ENCODE peak calls at places on chromosomes 5 and 9, in four cellular contexts. F is HFF-Myc, W is ACHN, E is HTR-8/SVneo. V is an unnamed sample.

GRCh38 chr5:66882592-66883227 is 286.5 kb downstream of the MAST4 start:
- DNase-seq in F (no peak), W (no peak), E (no peak), V (no peak)

GRCh38 chr9:87567988-87568800 is 70.5 kb downstream of the DAPK1 start:
- DNase-seq in F (no peak), W (no peak), E (no peak), V (no peak)

GRCh38 chr9:81906656-81907055 is 21.6 kb upstream of the SPATA31D4 start:
- DNase-seq in F (no peak), W (no peak), E (no peak), V (no peak)

GRCh38 chr9:11204521-11204920 is 591.7 kb upstream of the PTPRD start:
- DNase-seq in F (no peak), W (no peak), E (no peak), V (no peak)

GRCh38 chr9:91495450-91495849 is 71.8 kb upstream of the NFIL3 start:
- DNase-seq in F (peak), W (peak), E (peak), V (peak)

GRCh38 chr9:97714435-97714834 is 17.3 kb upstream of the XPA start:
- DNase-seq in F (peak), W (peak), E (peak), V (peak)

GRCh38 chr9:128102861-128103588 is 24.5 kb downstream of the PTGES2 start:
- DNase-seq in F (no peak), W (no peak), E (no peak), V (no peak)

GRCh38 chr5:113722979-113723378 is 209.5 kb downstream of the YTHDC2 start:
- DNase-seq in F (no peak), W (no peak), E (no peak), V (no peak)

GRCh38 chr9:27350382-27350781 is 53.4 kb upstream of the EQTN start:
- DNase-seq in F (no peak), W (no peak), E (no peak), V (no peak)

GRCh38 chr9:33476503-33476902 is 2.8 kb upstream of the NOL6 start:
- DNase-seq in F (no peak), W (no peak), E (no peak), V (no peak)

GRCh38 chr5:84028093-84028492 is 307.4 kb upstream of the HAPLN1 start:
- DNase-seq in F (no peak), W (no peak), E (peak), V (no peak)

GRCh38 chr5:77518304-77518703 is 26.2 kb upstream of the WDR41 start:
- DNase-seq in F (no peak), W (peak), E (peak), V (no peak)

GRCh38 chr5:104312481-104312880 is 749.9 kb upstream of the NUDT12 start:
- DNase-seq in F (no peak), W (no peak), E (no peak), V (no peak)

GRCh38 chr5:118208031-118208453 is 780.3 kb downstream of the DTWD2 start:
- DNase-seq in F (no peak), W (no peak), E (no peak), V (no peak)

GRCh38 chr5:73066466-73066865 is 53.9 kb upstream of the TMEM171 start:
- DNase-seq in F (peak), W (no peak), E (no peak), V (peak)

GRCh38 chr9:124780060-124780756 is 3.3 kb downstream of the OLFML2A start:
- DNase-seq in F (no peak), W (no peak), E (no peak), V (no peak)

GRCh38 chr9:129595323-129595741 is 25.6 kb downstream of the C9orf50 start:
- DNase-seq in F (no peak), W (no peak), E (no peak), V (no peak)

GRCh38 chr9:93129286-93129685 is 4.8 kb downstream of the NINJ1 start:
- DNase-seq in F (no peak), W (no peak), E (no peak), V (no peak)

GRCh38 chr9:71384343-71384742 is 262.9 kb upstream of the TRPM3 start:
- DNase-seq in F (no peak), W (no peak), E (no peak), V (no peak)

GRCh38 chr9:135526730-135527571 is 5.7 kb downstream of the LCN1 start:
- DNase-seq in F (no peak), W (no peak), E (no peak), V (no peak)

GRCh38 chr5:39896706-39897105 is 471.9 kb upstream of the DAB2 start:
- DNase-seq in F (no peak), W (no peak), E (no peak), V (no peak)

GRCh38 chr5:112703866-112704820 is 33.5 kb upstream of the APC start:
- DNase-seq in F (no peak), W (no peak), E (no peak), V (no peak)

GRCh38 chr5:53170748-53171349 is 61.3 kb upstream of the MOCS2 start:
- DNase-seq in F (peak), W (peak), E (peak), V (no peak)

GRCh38 chr5:130995851-130996250 is 169.2 kb downstream of the HINT1 start:
- DNase-seq in F (no peak), W (no peak), E (no peak), V (no peak)

GRCh38 chr9:18520395-18520794 is 46.4 kb downstream of the ADAMTSL1 start:
- DNase-seq in F (no peak), W (no peak), E (no peak), V (no peak)

GRCh38 chr5:14469485-14470377 is 111.9 kb upstream of the OTULINL start:
- DNase-seq in F (no peak), W (no peak), E (no peak), V (no peak)

GRCh38 chr5:140207250-140207954 is 32.4 kb downstream of the CYSTM1 start:
- DNase-seq in F (no peak), W (peak), E (no peak), V (no peak)

GRCh38 chr9:111036068-111036789 is 2.0 kb downstream of the LPAR1 start:
- DNase-seq in F (no peak), W (no peak), E (no peak), V (peak)

GRCh38 chr9:28808042-28808441 is 1234.8 kb upstream of the C9orf72 start:
- DNase-seq in F (no peak), W (peak), E (no peak), V (no peak)

GRCh38 chr9:79969383-79969782 is 397.6 kb downstream of the TLE4 start:
- DNase-seq in F (no peak), W (no peak), E (no peak), V (no peak)

GRCh38 chr5:163193886-163194285 is 243.5 kb upstream of the CCNG1 start:
- DNase-seq in F (no peak), W (no peak), E (no peak), V (no peak)

GRCh38 chr9:6049798-6050197 is 34.4 kb upstream of the RANBP6 start:
- DNase-seq in F (no peak), W (peak), E (no peak), V (no peak)

GRCh38 chr5:143372187-143372829 is 31.2 kb downstream of the NR3C1 start:
- DNase-seq in F (no peak), W (no peak), E (no peak), V (no peak)

GRCh38 chr5:148457183-148457620 is 73.4 kb downstream of the FBXO38 start:
- DNase-seq in F (no peak), W (peak), E (no peak), V (no peak)

GRCh38 chr5:127442085-127442484 is 75.4 kb upstream of the PRRC1 start:
- DNase-seq in F (no peak), W (no peak), E (peak), V (no peak)